ENCODE peak calls at places on chromosomes 11 and 22, in eight cellular contexts. E is dorsolateral prefrontal cortex, N is fibroblast of lung, O is lower lobe of right lung, B is tibial nerve, V is MM.1S, M is kidney, I is sigmoid colon. D is an unnamed sample.

GRCh38 chr11:34239465-34240149 is 118.2 kb downstream of the ABTB2 start:
- DNase-seq in E (no peak), N (no peak), O (no peak), B (no peak), V (no peak), M (no peak), I (no peak), D (no peak)

GRCh38 chr11:65565624-65566453 is 4.4 kb upstream of the ZNRD2 start:
- DNase-seq in E (no peak), N (peak), O (no peak), B (no peak), V (no peak), M (no peak), I (no peak), D (no peak)

GRCh38 chr11:85725510-85726258 is 39.7 kb upstream of the CCDC89 start:
- DNase-seq in E (no peak), N (peak), O (no peak), B (no peak), V (no peak), M (no peak), I (no peak), D (peak)

GRCh38 chr11:112627588-112628045 is 333.6 kb upstream of the NCAM1 start:
- DNase-seq in E (no peak), N (no peak), O (no peak), B (no peak), V (peak), M (no peak), I (no peak), D (no peak)

GRCh38 chr11:61543606-61544306 is 35.2 kb downstream of the LRRC10B start:
- DNase-seq in E (no peak), N (peak), O (no peak), B (no peak), V (no peak), M (no peak), I (no peak), D (no peak)

GRCh38 chr11:75577198-75577597 is 15.1 kb downstream of the SERPINH1 start:
- DNase-seq in E (no peak), N (no peak), O (peak), B (peak), V (peak), M (no peak), I (no peak), D (peak)

GRCh38 chr11:18720811-18721575 is 5.0 kb downstream of the IGSF22 start:
- DNase-seq in E (peak), N (peak), O (peak), B (peak), V (peak), M (peak), I (peak), D (peak)

GRCh38 chr11:4541071-4541470 is 3.9 kb upstream of the OR52M1 start:
- DNase-seq in E (no peak), N (no peak), O (no peak), B (no peak), V (no peak), M (no peak), I (no peak), D (no peak)

GRCh38 chr11:100739636-100740035 is 52.5 kb downstream of the ARHGAP42 start:
- DNase-seq in E (no peak), N (peak), O (no peak), B (no peak), V (no peak), M (no peak), I (no peak), D (peak)

GRCh38 chr11:77046060-77046501 is 11.9 kb downstream of the B3GNT6 start:
- DNase-seq in E (no peak), N (no peak), O (peak), B (no peak), V (peak), M (no peak), I (peak), D (peak)

GRCh38 chr11:18012314-18012905 is 437 bp downstream of the SERGEF start:
- DNase-seq in E (peak), N (peak), O (peak), B (no peak), V (no peak), M (no peak), I (peak), D (peak)

GRCh38 chr11:22703040-22703439 is 36.6 kb downstream of the GAS2 start:
- DNase-seq in E (no peak), N (peak), O (no peak), B (no peak), V (no peak), M (no peak), I (no peak), D (peak)

GRCh38 chr11:87351671-87352070 is 313.9 kb downstream of the TMEM135 start:
- DNase-seq in E (no peak), N (no peak), O (no peak), B (no peak), V (no peak), M (no peak), I (no peak), D (no peak)

GRCh38 chr22:20264614-20265452 is 3.3 kb downstream of the RTN4R start:
- DNase-seq in E (no peak), N (no peak), O (no peak), B (no peak), V (no peak), M (no peak), I (no peak), D (no peak)

GRCh38 chr11:65446446-65447277 is 24.1 kb downstream of the NEAT1 start:
- DNase-seq in E (peak), N (peak), O (no peak), B (peak), V (no peak), M (peak), I (peak), D (no peak)

GRCh38 chr11:33377852-33378385 is 120.7 kb downstream of the HIPK3 start:
- DNase-seq in E (no peak), N (peak), O (no peak), B (no peak), V (no peak), M (no peak), I (no peak), D (no peak)

GRCh38 chr11:993632-994167 is 42.8 kb downstream of the MUC6 start:
- DNase-seq in E (no peak), N (no peak), O (no peak), B (no peak), V (no peak), M (no peak), I (no peak), D (no peak)

GRCh38 chr22:50040717-50041116 is 17.4 kb downstream of the TTLL8 start:
- DNase-seq in E (no peak), N (no peak), O (no peak), B (no peak), V (no peak), M (peak), I (peak), D (no peak)

GRCh38 chr11:3058753-3059664 is 1.8 kb upstream of the CARS1 start:
- DNase-seq in E (no peak), N (peak), O (peak), B (no peak), V (no peak), M (peak), I (no peak), D (peak)

GRCh38 chr11:120775986-120776682 is 247.8 kb upstream of the TBCEL start:
- DNase-seq in E (no peak), N (no peak), O (no peak), B (no peak), V (no peak), M (no peak), I (no peak), D (no peak)

GRCh38 chr11:46307369-46307768 is 29.9 kb downstream of the CREB3L1 start:
- DNase-seq in E (no peak), N (no peak), O (no peak), B (no peak), V (no peak), M (no peak), I (no peak), D (no peak)

GRCh38 chr11:31628111-31628510 is 118.5 kb downstream of the ELP4 start:
- DNase-seq in E (no peak), N (no peak), O (no peak), B (no peak), V (no peak), M (no peak), I (no peak), D (no peak)

GRCh38 chr11:87036756-87037449 is 831 bp upstream of the TMEM135 start:
- DNase-seq in E (no peak), N (peak), O (no peak), B (no peak), V (no peak), M (no peak), I (no peak), D (no peak)

GRCh38 chr11:58924230-58924629 is 15.1 kb upstream of the GLYATL1 start:
- DNase-seq in E (no peak), N (no peak), O (no peak), B (no peak), V (no peak), M (no peak), I (no peak), D (no peak)

GRCh38 chr11:65537620-65538231 is 12.8 kb downstream of the SCYL1 start:
- DNase-seq in E (no peak), N (no peak), O (no peak), B (no peak), V (no peak), M (no peak), I (peak), D (peak)

GRCh38 chr11:108933630-108934029 is 268.8 kb downstream of the DDX10 start:
- DNase-seq in E (no peak), N (peak), O (no peak), B (no peak), V (no peak), M (no peak), I (no peak), D (no peak)

GRCh38 chr11:108934696-108935095 is 269.8 kb downstream of the DDX10 start:
- DNase-seq in E (peak), N (no peak), O (no peak), B (no peak), V (no peak), M (no peak), I (no peak), D (no peak)

GRCh38 chr11:108929241-108929640 is 264.4 kb downstream of the DDX10 start:
- DNase-seq in E (no peak), N (peak), O (no peak), B (no peak), V (no peak), M (no peak), I (no peak), D (no peak)

GRCh38 chr11:108927791-108928545 is 263.1 kb downstream of the DDX10 start:
- DNase-seq in E (no peak), N (peak), O (no peak), B (no peak), V (peak), M (no peak), I (no peak), D (no peak)

DNA sequence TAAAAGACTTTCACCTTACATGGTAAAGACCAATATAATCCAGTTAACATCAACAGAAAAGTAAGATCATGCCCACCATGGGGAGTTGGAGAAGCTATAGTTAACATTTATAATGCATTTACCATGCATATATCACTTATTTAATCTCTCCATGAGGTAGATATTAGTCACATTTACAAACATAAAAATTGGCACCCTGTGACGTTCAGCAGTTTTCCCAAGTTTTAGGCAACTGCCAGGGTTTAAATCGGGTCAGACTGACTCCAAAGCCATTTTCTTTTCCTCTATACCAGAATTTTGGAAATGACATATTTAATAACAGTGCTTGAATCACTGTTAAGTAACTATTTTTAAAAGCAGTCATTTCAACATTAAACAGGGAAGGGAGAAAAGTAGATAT is 266.3 kb downstream of the DDX10 start:
- DNase-seq in E (no peak), N (peak), O (no peak), B (no peak), V (no peak), M (no peak), I (no peak), D (no peak)
- H3K4me3 ChIP-seq in E (no peak), N (no peak), O (no peak), B (no peak), V (no peak), M (no peak), I (no peak), D (no peak)

GRCh38 chr11:72433455-72434061 is 773 bp downstream of the CLPB start:
- DNase-seq in E (no peak), N (no peak), O (peak), B (no peak), V (no peak), M (peak), I (no peak), D (no peak)
- H3K27ac ChIP-seq in E (peak), N (peak), O (peak), B (peak), V (peak), M (peak), I (peak), D (no peak)

DNA sequence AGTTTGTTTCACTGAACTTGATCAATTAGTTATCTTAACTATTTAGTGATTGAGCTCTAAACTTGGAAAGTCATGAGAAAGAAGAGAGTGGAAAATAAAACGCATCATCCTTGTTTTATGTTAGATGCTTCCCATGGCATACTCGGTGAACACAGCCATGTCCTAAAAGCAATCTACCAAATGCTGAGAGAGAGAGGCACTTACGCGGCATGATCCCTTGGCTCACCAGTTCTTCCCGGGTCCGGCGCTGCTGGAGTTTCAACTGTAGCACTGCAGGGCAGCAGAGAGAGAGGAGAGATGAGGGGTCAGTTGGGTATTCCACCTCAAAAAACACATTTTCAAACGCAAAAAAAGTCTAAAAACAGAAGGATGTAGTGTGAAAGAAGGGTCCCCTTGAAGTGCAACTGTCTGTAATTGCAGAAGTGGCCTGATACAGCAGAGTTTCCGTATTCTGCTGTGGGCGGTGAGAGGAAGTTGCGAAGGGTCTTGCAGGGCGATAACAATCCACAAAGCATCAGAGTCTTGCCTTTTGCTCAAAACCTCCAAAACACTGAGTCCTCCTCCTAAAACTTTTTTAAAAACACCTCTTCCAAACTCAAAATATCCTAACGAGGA is 92.7 kb downstream of the SGSM3 start:
- DNase-seq in E (no peak), N (no peak), O (no peak), B (no peak), V (no peak), M (no peak), I (no peak), D (no peak)
- H3K4me3 ChIP-seq in E (peak), N (no peak), O (peak), B (no peak), V (no peak), M (peak), I (peak), D (no peak)

DNA sequence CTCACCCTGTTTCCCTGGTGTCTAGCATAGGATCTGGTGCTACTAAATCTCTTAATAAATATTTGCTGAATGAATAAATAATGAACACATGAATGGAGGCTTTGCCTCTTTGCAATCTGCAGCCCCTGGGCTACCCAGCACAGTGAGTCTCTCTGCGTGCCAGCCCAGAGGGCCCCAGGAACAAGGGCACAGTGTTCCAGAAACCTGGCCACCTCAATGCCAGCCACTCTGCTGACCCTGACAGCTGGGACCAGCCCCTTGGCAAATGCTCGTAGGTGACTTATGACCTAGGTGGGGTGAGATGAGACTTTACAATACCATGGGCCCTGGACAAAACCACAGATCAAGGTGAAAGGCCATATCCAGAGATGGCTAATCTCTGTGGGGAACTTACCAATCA is 31.6 kb downstream of the UQCR10 start:
- DNase-seq in E (no peak), N (no peak), O (no peak), B (no peak), V (no peak), M (no peak), I (no peak), D (no peak)
- H3K27ac ChIP-seq in E (peak), N (peak), O (peak), B (peak), V (no peak), M (no peak), I (peak), D (peak)

GRCh38 chr22:34330432-34330831 is 410.2 kb upstream of the LARGE1 start:
- DNase-seq in E (no peak), N (no peak), O (no peak), B (no peak), V (no peak), M (no peak), I (no peak), D (no peak)

GRCh38 chr22:34319346-34319745 is 399.1 kb upstream of the LARGE1 start:
- DNase-seq in E (no peak), N (no peak), O (no peak), B (no peak), V (no peak), M (no peak), I (no peak), D (no peak)

GRCh38 chr22:34324763-34325162 is 404.5 kb upstream of the LARGE1 start:
- DNase-seq in E (no peak), N (no peak), O (no peak), B (no peak), V (no peak), M (no peak), I (no peak), D (no peak)
- H3K4me3 ChIP-seq in E (no peak), N (no peak), O (no peak), B (no peak), V (no peak), M (no peak), I (no peak), D (no peak)

GRCh38 chr11:83831929-83832328 is 545.8 kb upstream of the CCDC90B start:
- DNase-seq in E (no peak), N (no peak), O (no peak), B (no peak), V (no peak), M (no peak), I (no peak), D (no peak)

GRCh38 chr11:83826078-83826477 is 539.9 kb upstream of the CCDC90B start:
- DNase-seq in E (no peak), N (no peak), O (no peak), B (no peak), V (no peak), M (no peak), I (no peak), D (no peak)

GRCh38 chr11:83823461-83824025 is 537.4 kb upstream of the CCDC90B start:
- DNase-seq in E (no peak), N (peak), O (no peak), B (no peak), V (no peak), M (no peak), I (no peak), D (no peak)

GRCh38 chr11:83827520-83827919 is 541.4 kb upstream of the CCDC90B start:
- DNase-seq in E (no peak), N (peak), O (no peak), B (no peak), V (no peak), M (no peak), I (no peak), D (no peak)

DNA sequence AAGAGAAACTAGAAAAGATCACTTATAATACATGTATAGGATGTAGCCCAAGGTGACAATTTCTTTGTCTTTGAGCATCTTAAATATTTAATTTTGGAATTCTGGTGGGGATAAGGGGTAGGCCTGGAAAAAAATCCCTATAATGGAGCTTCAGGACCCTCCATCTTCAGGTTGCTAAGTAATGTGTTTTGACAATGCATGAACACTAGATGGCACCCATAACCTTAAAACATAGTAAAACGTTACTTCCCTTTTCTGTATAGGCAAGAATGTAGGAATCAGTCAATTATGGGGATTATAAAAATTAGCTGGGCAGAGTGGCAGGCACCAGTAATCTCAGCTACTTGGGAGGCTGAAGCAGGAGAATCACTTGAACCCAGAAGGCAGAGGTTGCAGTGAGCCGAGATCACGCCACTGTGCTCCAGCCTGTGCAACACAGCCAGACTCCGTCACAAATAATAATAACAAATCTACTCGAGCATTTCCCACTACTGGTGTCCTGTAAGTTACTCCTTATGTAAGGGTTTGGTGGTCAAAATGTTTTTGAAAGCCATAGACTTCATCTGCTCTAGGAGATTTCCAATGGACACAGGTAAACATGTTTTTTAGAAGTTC is 541.9 kb upstream of the CCDC90B start:
- DNase-seq in E (no peak), N (peak), O (no peak), B (no peak), V (peak), M (no peak), I (no peak), D (peak)
- H3K27ac ChIP-seq in E (peak), N (no peak), O (no peak), B (no peak), V (no peak), M (no peak), I (no peak), D (no peak)

DNA sequence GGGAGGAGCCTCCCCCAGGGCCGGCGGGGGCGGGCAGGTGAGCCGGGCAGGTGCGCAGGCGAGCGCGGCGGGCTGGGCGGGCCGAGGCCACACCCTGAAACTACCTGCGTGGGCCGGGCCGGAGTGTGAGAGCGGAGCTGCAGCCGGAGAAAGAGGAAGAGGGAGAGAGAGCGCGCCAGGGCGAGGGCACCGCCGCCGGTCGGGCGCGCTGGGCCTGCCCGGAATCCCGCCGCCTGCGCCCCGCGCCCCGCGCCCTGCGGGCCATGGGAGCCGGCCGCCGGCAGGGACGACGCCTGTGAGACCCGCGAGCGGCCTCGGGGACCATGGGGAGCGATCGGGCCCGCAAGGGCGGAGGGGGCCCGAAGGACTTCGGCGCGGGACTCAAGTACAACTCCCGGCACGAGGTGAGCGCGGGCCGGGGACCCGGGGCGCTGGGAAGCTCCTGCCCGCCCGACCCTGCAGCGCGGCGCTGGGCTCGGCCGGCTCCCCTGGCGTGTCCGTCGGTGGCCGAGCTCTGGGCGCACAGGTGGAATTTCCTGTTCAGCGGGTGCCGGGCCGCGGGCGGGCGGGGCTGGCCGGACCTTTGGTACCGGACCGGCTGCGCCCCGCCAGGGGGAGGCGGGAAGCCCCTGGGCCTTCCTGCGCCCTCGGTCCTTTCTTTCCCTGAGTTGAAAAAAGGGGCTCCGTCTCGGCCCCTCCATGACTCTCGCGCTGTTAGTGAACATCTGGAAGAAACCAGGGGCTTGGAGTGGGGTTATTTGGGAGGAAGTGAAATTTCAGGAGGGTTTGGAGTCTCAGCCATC is at the start of gene ST14:
- DNase-seq in E (no peak), N (no peak), O (peak), B (no peak), V (peak), M (peak), I (no peak), D (peak)
- H3K4me3 ChIP-seq in E (peak), N (no peak), O (peak), B (peak), V (peak), M (peak), I (peak), D (peak)

D was measured in hepatocyte.